ENCODE peak calls at places on chromosome 17, in five cellular contexts. B, P, T, Q and K are unnamed samples.

GRCh38 chr17:40480501-40481003 is 20.9 kb downstream of the TNS4 start:
- DNase-seq in B (no peak), P (peak; percentile 50), T (no peak), Q (no peak), K (no peak)

GRCh38 chr17:28949185-28950016 is 1.9 kb downstream of the PHF12 start:
- DNase-seq in B (peak; percentile 63), P (peak; percentile 46), T (peak; percentile 47), Q (no peak), K (no peak)

GRCh38 chr17:59572301-59572924 is 7.0 kb downstream of the DHX40 start:
- DNase-seq in B (no peak), P (no peak), T (peak; percentile 53), Q (peak; percentile 35), K (no peak)

GRCh38 chr17:882827-883585 is 96.6 kb downstream of the NXN start:
- DNase-seq in B (peak; percentile 56), P (peak; percentile 69), T (peak; percentile 37), Q (peak; percentile 66), K (no peak)

GRCh38 chr17:550776-551175 is 163.9 kb downstream of the VPS53 start:
- DNase-seq in B (no peak), P (no peak), T (peak; percentile 79), Q (peak; percentile 24), K (no peak)

GRCh38 chr17:82929011-82929622 is 89.3 kb upstream of the ZNF750 start:
- DNase-seq in B (no peak), P (no peak), T (no peak), Q (no peak), K (no peak)

GRCh38 chr17:70584255-70584654 is 414.9 kb downstream of the KCNJ2 start:
- DNase-seq in B (no peak), P (no peak), T (no peak), Q (no peak), K (no peak)

GRCh38 chr17:604719-605118 is 109.9 kb downstream of the VPS53 start:
- DNase-seq in B (no peak), P (no peak), T (peak; percentile 47), Q (peak; percentile 39), K (no peak)

GRCh38 chr17:76248013-76248782 is 7.9 kb upstream of the RNF157 start:
- DNase-seq in B (no peak), P (no peak), T (no peak), Q (no peak), K (no peak)

GRCh38 chr17:27878776-27879562 is 14.2 kb downstream of the LYRM9 start:
- DNase-seq in B (no peak), P (no peak), T (no peak), Q (no peak), K (no peak)

GRCh38 chr17:40602445-40603443 is 37.5 kb upstream of the CCR7 start:
- DNase-seq in B (no peak), P (no peak), T (no peak), Q (no peak), K (no peak)

DNA sequence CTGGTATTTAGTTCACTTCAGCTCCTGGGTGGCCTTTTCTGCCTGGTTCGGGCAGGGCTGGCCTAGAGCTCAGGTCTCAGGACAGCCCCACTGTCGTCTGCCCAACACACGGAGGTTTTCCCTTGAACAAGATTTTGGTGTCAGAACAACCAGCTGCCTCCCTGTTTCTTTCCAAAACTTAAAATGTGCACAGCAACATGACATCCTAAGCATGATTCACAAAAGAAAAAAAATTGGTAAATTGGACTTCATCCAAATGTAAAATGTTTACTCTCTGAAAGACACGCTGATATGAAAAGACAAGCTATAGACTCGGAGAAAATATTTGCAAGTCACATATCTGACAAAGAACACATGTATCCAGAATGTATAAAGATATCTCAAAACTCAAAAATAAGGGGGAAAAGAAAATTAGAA is 197.8 kb upstream of the CHMP6 start:
- DNase-seq in B (no peak), P (no peak), T (peak; percentile 44), Q (peak; percentile 85), K (no peak)
- H3K27ac ChIP-seq in B (no peak overlapping the region), P (peak overlapping the region; percentile 87), T (peak overlapping the region; percentile 93), Q (peak overlapping the region; percentile 96), K (no peak overlapping the region)

GRCh38 chr17:50220811-50221210 is 19.4 kb upstream of the COL1A1 start:
- DNase-seq in B (no peak), P (no peak), T (no peak), Q (no peak), K (no peak)

GRCh38 chr17:50219345-50219744 is 17.9 kb upstream of the COL1A1 start:
- DNase-seq in B (no peak), P (peak; percentile 85), T (peak; percentile 94), Q (peak; percentile 90), K (peak; percentile 24)

GRCh38 chr17:50219939-50220465 is 18.6 kb upstream of the COL1A1 start:
- DNase-seq in B (no peak), P (no peak), T (peak; percentile 84), Q (peak; percentile 75), K (no peak)

GRCh38 chr17:50218771-50219315 is 17.4 kb upstream of the COL1A1 start:
- DNase-seq in B (no peak), P (no peak), T (peak; percentile 98), Q (peak; percentile 96), K (no peak)

DNA sequence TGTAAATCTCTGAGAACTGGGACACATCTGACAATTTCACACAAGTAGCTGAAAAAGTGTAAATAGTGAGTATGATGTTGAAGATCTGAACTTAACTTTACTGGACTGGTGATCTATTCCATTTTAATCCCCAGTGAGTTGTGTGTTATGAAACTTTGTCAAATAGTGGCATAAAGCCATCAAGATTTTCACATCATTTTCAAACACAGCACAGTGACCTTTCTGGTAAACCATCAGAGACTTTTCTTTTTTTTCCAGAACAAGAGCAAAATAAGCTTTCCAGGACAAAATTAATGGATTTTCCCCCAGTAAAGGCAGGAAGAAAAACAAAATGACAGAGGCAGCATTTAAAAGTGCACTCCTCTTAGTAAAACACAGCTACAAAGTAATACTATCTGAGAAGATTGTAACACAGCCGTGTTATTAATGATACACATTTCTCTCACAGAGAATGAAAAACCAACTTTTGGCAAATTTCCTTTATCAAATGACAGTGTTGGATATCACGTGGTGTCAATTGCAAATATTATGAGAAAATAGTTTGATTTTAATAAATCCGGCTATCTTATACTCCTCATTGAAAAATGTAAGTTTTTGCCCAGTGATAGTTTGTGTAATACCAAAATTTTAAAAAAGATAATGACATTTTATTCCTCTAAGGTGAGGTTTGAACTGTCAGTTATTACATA is 16.8 kb upstream of the COL1A1 start:
- DNase-seq in B (no peak), P (no peak), T (no peak), Q (peak; percentile 65), K (no peak)
- H3K27ac ChIP-seq in B (no peak overlapping the region), P (peak overlapping the region; percentile 91), T (peak overlapping the region; percentile 78), Q (peak overlapping the region; percentile 65), K (peak overlapping the region; percentile 75)

GRCh38 chr17:80264793-80265075 is 4.1 kb downstream of the RNF213 start:
- DNase-seq in B (no peak), P (no peak), T (no peak), Q (no peak), K (no peak)
- H3K27ac ChIP-seq in B (no peak overlapping the region), P (peak overlapping the region; percentile 98), T (no peak overlapping the region), Q (no peak overlapping the region), K (no peak overlapping the region)

GRCh38 chr17:66952681-66953638 is 11.5 kb upstream of the CACNG4 start:
- DNase-seq in B (no peak), P (no peak), T (no peak), Q (no peak), K (no peak)
- H3K27ac ChIP-seq in B (peak overlapping the region; percentile 84), P (peak overlapping the region; percentile 93), T (no peak overlapping the region), Q (peak overlapping the region; percentile 71), K (peak overlapping the region; percentile 76)

GRCh38 chr17:18040287-18040858 is 1.2 kb downstream of the GID4 start:
- DNase-seq in B (no peak), P (no peak), T (no peak), Q (no peak), K (no peak)

GRCh38 chr17:18037482-18037881 is 1.5 kb downstream of the ATPAF2 start:
- DNase-seq in B (no peak), P (no peak), T (no peak), Q (no peak), K (no peak)

GRCh38 chr17:18038149-18038850 is 668 bp downstream of the ATPAF2 start:
- DNase-seq in B (no peak), P (peak; percentile 42), T (no peak), Q (peak; percentile 16), K (no peak)

GRCh38 chr17:18039535-18040286 is 503 bp downstream of the GID4 start:
- DNase-seq in B (no peak), P (peak; percentile 32), T (no peak), Q (no peak), K (no peak)

DNA sequence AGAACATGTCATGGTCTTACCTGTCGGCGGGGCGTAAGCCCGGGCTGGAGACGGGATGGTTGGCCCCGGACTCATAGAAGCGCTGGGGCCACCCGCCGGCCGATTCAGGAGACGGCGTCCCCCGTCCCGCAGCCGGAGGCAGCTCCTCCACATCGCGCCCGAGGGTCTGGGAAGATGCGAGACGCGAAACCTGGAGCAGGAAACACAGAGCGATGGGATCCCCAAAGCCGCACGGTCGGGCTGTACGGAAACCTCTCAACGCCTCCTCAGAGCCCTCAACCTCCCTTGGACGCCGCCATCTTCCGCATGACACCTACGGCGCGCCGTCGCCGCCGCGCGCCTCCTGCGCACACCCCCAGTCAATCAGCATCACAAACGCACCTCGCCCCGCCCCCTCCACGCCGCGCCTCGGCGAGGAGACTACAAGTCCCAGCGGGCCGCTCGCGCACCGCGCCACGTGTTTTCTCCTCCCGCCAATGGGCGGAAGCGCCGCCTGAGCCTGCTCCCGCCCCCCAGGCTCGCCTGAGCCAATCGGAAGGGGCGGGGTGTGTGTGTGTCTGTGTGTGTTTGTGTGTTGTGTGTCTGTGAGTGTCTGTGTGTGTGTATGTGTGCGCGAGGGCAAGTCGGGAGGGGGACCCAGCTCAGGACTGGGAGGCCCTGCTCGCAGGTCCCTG is at the start of the genes ATPAF2 and GID4:
- DNase-seq in B (peak; percentile 99), P (peak; percentile 98), T (peak; percentile 99), Q (peak; percentile 98), K (peak; percentile 95)
- H3K27ac ChIP-seq in B (peak within 1 kb of the TSS; percentile 82), P (peak within 1 kb of the TSS; percentile 79), T (peak within 1 kb of the TSS; percentile 55), Q (peak within 1 kb of the TSS; percentile 78), K (peak within 1 kb of the TSS; percentile 59)

GRCh38 chr17:57104461-57105175 is 19.6 kb downstream of the AKAP1 start:
- DNase-seq in B (no peak), P (no peak), T (peak; percentile 48), Q (peak; percentile 58), K (no peak)

GRCh38 chr17:57106836-57107497 is 21.9 kb downstream of the AKAP1 start:
- DNase-seq in B (no peak), P (no peak), T (no peak), Q (no peak), K (no peak)

GRCh38 chr17:57108656-57109392 is 23.8 kb downstream of the AKAP1 start:
- DNase-seq in B (no peak), P (no peak), T (no peak), Q (no peak), K (no peak)

GRCh38 chr17:57107498-57108101 is 22.6 kb downstream of the AKAP1 start:
- DNase-seq in B (peak; percentile 76), P (peak; percentile 30), T (peak; percentile 61), Q (peak; percentile 42), K (peak; percentile 86)

GRCh38 chr17:57106107-57106835 is 21.2 kb downstream of the AKAP1 start:
- DNase-seq in B (no peak), P (no peak), T (no peak), Q (no peak), K (no peak)
- H3K27ac ChIP-seq in B (peak overlapping the region; percentile 49), P (peak overlapping the region; percentile 67), T (no peak overlapping the region), Q (no peak overlapping the region), K (no peak overlapping the region)